ENCODE peak calls at places on chromosomes 3 and 15, in six cellular contexts. L is posterior vena cava; T is NCI-H1105 treated with DMSO at 0.1 percent for 48 hours; H is stimulated activated CD4-positive, alpha-beta T cell treated with anti-CD3 and anti-CD28 coated beads, Interleukin-12 subunit alpha, Interleukin-12 subunit beta, amount 100 ng/mL, for 4 hours; X is coronary artery; S is HTR-8/SVneo. Q is an unnamed sample.

GRCh38 chr3:17544632-17545031 is 197.8 kb downstream of the TBC1D5 start:
- DNase-seq in H (no peak), S (no peak), L (no peak), T (no peak), X (no peak), Q (no peak)

GRCh38 chr3:47410417-47410720 is 29.5 kb downstream of the PTPN23 start:
- DNase-seq in L (no peak), S (no peak), H (no peak), T (no peak), X (no peak), Q (no peak)

GRCh38 chr15:60674704-60675405 is 195.9 kb upstream of the ICE2 start:
- DNase-seq in T (no peak), H (no peak), S (no peak), X (no peak), L (no peak), Q (no peak)

GRCh38 chr3:10524799-10525301 is 19.5 kb upstream of the ATP2B2 start:
- DNase-seq in X (peak), H (no peak), L (no peak), S (no peak), T (no peak), Q (no peak)

GRCh38 chr3:194283218-194284006 is 67.7 kb downstream of the CPN2 start:
- DNase-seq in S (no peak), T (no peak), H (no peak), L (no peak), X (peak), Q (no peak)

GRCh38 chr15:65393557-65393956 is 15.8 kb upstream of the IGDCC3 start:
- DNase-seq in X (no peak), T (no peak), H (no peak), L (no peak), S (no peak), Q (no peak)

GRCh38 chr3:99269606-99270355 is 368.3 kb upstream of the DCBLD2 start:
- DNase-seq in X (peak), S (no peak), L (peak), T (no peak), H (no peak), Q (no peak)

GRCh38 chr3:106004137-106004600 is 135.4 kb upstream of the CBLB start:
- DNase-seq in T (no peak), L (no peak), X (no peak), S (no peak), H (no peak), Q (no peak)

GRCh38 chr3:46860381-46861292 is 2.6 kb downstream of the MYL3 start:
- DNase-seq in L (peak), H (peak), T (no peak), X (peak), S (no peak), Q (no peak)

GRCh38 chr3:142236173-142236572 is 10.8 kb upstream of the GK5 start:
- DNase-seq in H (no peak), L (no peak), X (no peak), T (no peak), S (no peak), Q (no peak)

GRCh38 chr15:40477703-40478269 is 7.0 kb downstream of the CHST14 start:
- DNase-seq in X (no peak), S (no peak), H (no peak), T (peak), L (no peak), Q (no peak)

GRCh38 chr3:78041486-78041885 is 1001.6 kb downstream of the ROBO2 start:
- DNase-seq in T (peak), X (no peak), H (no peak), L (no peak), S (no peak), Q (no peak)

GRCh38 chr3:126480251-126480650 is 4.6 kb upstream of the ZXDC start:
- DNase-seq in H (no peak), S (no peak), X (no peak), L (no peak), T (no peak), Q (no peak)

GRCh38 chr15:25245801-25246622 is 192.8 kb downstream of the UBE3A start:
- DNase-seq in H (no peak), T (no peak), S (no peak), X (peak), L (peak), Q (no peak)